ENCODE peak calls at places on chromosomes 4 and X, in four cellular contexts. Q, S, I and Y are unnamed samples.

GRCh38 chr4:108037884-108038283 is 48.2 kb downstream of the HADH start:
- DNase-seq in Q (no peak), S (no peak), I (no peak), Y (no peak)

GRCh38 chr4:143085224-143085623 is 99.5 kb upstream of the USP38 start:
- DNase-seq in Q (no peak), S (no peak), I (no peak), Y (no peak)

GRCh38 chr4:181319629-181320028 is 923.6 kb upstream of the TENM3 start:
- DNase-seq in Q (no peak), S (no peak), I (no peak), Y (no peak)

GRCh38 chr4:115076691-115077090 is 36.7 kb downstream of the NDST4 start:
- DNase-seq in Q (no peak), S (peak; percentile 22), I (no peak), Y (no peak)

GRCh38 chrX:124211312-124211942 is 121.0 kb upstream of the TEX13D start:
- DNase-seq in Q (peak; percentile 17), S (peak; percentile 48), I (peak; percentile 44), Y (no peak)

GRCh38 chrX:3939967-3940610 is 226.6 kb upstream of the PRKX start:
- DNase-seq in Q (no peak), S (peak; percentile 14), I (peak; percentile 21), Y (no peak)

GRCh38 chrX:149652232-149652981 is 20.8 kb upstream of the TMEM185A start:
- DNase-seq in Q (no peak), S (no peak), I (no peak), Y (no peak)

GRCh38 chr4:108080752-108081151 is 88.0 kb downstream of the LEF1 start:
- DNase-seq in Q (no peak), S (no peak), I (no peak), Y (no peak)

GRCh38 chr4:43244688-43245382 is 352.3 kb downstream of the GRXCR1 start:
- DNase-seq in Q (no peak), S (peak; percentile 86), I (no peak), Y (no peak)

GRCh38 chr4:107125496-107125895 is 89.4 kb upstream of the DKK2 start:
- DNase-seq in Q (no peak), S (no peak), I (no peak), Y (no peak)

GRCh38 chr4:27005512-27006246 is 145.0 kb downstream of the STIM2 start:
- DNase-seq in Q (no peak), S (no peak), I (peak; percentile 67), Y (peak; percentile 81)

GRCh38 chr4:102620697-102621497 is 119.7 kb downstream of the NFKB1 start:
- DNase-seq in Q (peak; percentile 53), S (peak; percentile 76), I (peak; percentile 71), Y (peak; percentile 85)

GRCh38 chr4:71487324-71487677 is 148.5 kb downstream of the SLC4A4 start:
- DNase-seq in Q (no peak), S (no peak), I (no peak), Y (no peak)

GRCh38 chrX:129647588-129648410 is 7.0 kb downstream of the APLN start:
- DNase-seq in Q (no peak), S (no peak), I (no peak), Y (no peak)

GRCh38 chr4:75547647-75548387 is 8.0 kb upstream of the ODAPH start:
- DNase-seq in Q (no peak), S (peak; percentile 61), I (no peak), Y (peak; percentile 13)

GRCh38 chr4:16721618-16722291 is 176.7 kb downstream of the LDB2 start:
- DNase-seq in Q (no peak), S (peak; percentile 40), I (no peak), Y (peak; percentile 87)

GRCh38 chrX:110341189-110342035 is 17.2 kb upstream of the RTL9 start:
- DNase-seq in Q (no peak), S (no peak), I (peak; percentile 83), Y (peak; percentile 84)

GRCh38 chr4:142356118-142356759 is 489.9 kb downstream of the INPP4B start:
- DNase-seq in Q (no peak), S (no peak), I (no peak), Y (no peak)

GRCh38 chrX:22748093-22748999 is 251.4 kb upstream of the DDX53 start:
- DNase-seq in Q (peak; percentile 16), S (peak; percentile 37), I (peak; percentile 25), Y (peak; percentile 8)

GRCh38 chr4:133776961-133777360 is 424.6 kb downstream of the PABPC4L start:
- DNase-seq in Q (no peak), S (no peak), I (no peak), Y (no peak)

GRCh38 chr4:172892300-172892699 is 276.3 kb upstream of the GALNT7 start:
- DNase-seq in Q (peak; percentile 26), S (peak; percentile 57), I (peak; percentile 25), Y (no peak)

GRCh38 chr4:134024251-134024650 is 177.3 kb downstream of the PABPC4L start:
- DNase-seq in Q (no peak), S (no peak), I (no peak), Y (peak; percentile 4)

GRCh38 chr4:67746797-67747495 is 7.2 kb downstream of the GNRHR start:
- DNase-seq in Q (peak; percentile 32), S (peak; percentile 48), I (peak; percentile 43), Y (peak; percentile 48)

GRCh38 chrX:102832661-102833060 is 104.4 kb upstream of the RAB40AL start:
- DNase-seq in Q (peak; percentile 19), S (no peak), I (peak; percentile 53), Y (peak; percentile 65)

GRCh38 chrX:85627363-85627762 is 247.9 kb upstream of the POF1B start:
- DNase-seq in Q (no peak), S (no peak), I (no peak), Y (no peak)

GRCh38 chr4:100067255-100067654 is 117.2 kb upstream of the H2AZ1 start:
- DNase-seq in Q (no peak), S (no peak), I (no peak), Y (no peak)

GRCh38 chr4:100071531-100071930 is 118.7 kb downstream of the DDIT4L start:
- DNase-seq in Q (no peak), S (no peak), I (no peak), Y (no peak)

GRCh38 chr4:100070868-100071267 is 119.4 kb downstream of the DDIT4L start:
- DNase-seq in Q (no peak), S (no peak), I (no peak), Y (no peak)

GRCh38 chr4:100075056-100075455 is 115.2 kb downstream of the DDIT4L start:
- DNase-seq in Q (no peak), S (no peak), I (peak; percentile 31), Y (peak; percentile 60)

DNA sequence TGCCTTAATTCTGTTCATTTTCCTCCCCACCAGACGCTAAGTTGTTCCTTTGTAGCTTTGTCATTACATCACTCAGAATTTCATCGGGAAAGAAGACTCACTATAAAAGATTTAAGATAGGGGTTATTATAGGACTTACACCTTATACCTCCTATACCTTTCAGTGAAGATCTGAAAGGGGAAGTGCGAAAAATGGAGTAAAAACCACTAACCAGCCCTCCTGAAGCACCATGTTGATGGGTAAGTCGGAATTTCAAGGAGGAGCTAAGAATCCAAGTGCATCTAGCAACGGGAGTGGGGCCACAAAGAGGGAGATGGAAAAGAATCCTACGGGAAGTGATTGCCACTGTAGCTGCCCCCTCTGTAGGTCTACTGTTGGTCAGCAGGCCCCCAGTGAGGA is 119.1 kb upstream of the H2AZ1 start:
- DNase-seq in Q (no peak), S (no peak), I (no peak), Y (no peak)
- H4K20me1 ChIP-seq in Q (no peaks in the 10 kb centered on the region), S (no peaks in the 10 kb centered on the region), I (no peaks in the 10 kb centered on the region), Y (no peaks in the 10 kb centered on the region)

GRCh38 chr4:127656047-127656680 is 23.4 kb downstream of the INTU start:
- DNase-seq in Q (no peak), S (no peak), I (peak; percentile 24), Y (no peak)
- H3K9ac ChIP-seq in Q (no peak overlapping the region), S (no peak overlapping the region), I (no peak overlapping the region), Y (no peak overlapping the region)

GRCh38 chr4:6992728-6993655 is 50.2 kb upstream of the TADA2B start:
- DNase-seq in Q (no peak), S (peak; percentile 78), I (peak; percentile 68), Y (peak; percentile 37)
- H4K20me1 ChIP-seq in Q (peaks cover 12% of the 10 kb centered on the region), S (no peaks in the 10 kb centered on the region), I (no peaks in the 10 kb centered on the region), Y (peaks cover 57% of the 10 kb centered on the region)

GRCh38 chr4:151485541-151486131 is 76.7 kb downstream of the FHIP1A start:
- DNase-seq in Q (no peak), S (no peak), I (no peak), Y (peak; percentile 36)

GRCh38 chr4:151486166-151486565 is 77.2 kb downstream of the FHIP1A start:
- DNase-seq in Q (no peak), S (no peak), I (no peak), Y (peak; percentile 86)

GRCh38 chr4:151481813-151482212 is 72.8 kb downstream of the FHIP1A start:
- DNase-seq in Q (no peak), S (no peak), I (no peak), Y (no peak)

GRCh38 chr4:151488968-151489367 is 80.0 kb downstream of the FHIP1A start:
- DNase-seq in Q (no peak), S (no peak), I (no peak), Y (no peak)

DNA sequence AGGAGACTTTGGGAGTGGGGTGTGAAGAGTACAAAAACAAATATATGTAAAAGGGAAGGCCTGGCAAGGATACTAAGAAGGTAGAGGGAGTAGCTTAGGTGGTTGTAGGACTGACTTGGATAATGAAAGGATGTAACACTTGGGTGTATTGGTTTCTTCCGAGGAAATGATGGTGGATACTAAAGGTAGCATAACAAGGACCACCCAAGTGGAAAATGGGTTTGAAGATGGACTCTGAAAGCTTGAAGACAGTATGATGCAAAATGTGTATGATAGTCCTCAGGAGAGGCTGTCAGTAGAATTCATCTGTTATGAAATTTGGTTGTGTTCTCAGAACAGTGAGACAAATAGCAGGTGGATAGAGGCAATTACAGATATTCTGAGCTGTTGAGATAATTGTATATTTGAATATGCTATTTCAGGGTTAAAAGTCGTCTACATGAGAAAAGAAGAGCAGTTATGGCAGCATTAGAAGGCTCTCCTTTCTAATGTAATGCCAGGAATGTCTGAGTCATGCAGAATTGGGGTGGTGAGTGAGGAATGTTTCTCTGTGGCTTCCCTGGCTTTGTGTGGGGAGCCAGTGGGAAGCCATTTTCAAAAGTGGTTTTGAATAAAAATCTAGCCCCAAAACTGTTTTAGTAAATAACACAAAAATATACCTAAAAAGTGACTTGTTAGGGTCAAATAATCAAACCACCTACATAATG is 75.6 kb downstream of the FHIP1A start:
- DNase-seq in Q (no peak), S (no peak), I (peak; percentile 73), Y (peak; percentile 91)
- H3K9ac ChIP-seq in Q (no peak overlapping the region), S (no peak overlapping the region), I (no peak overlapping the region), Y (no peak overlapping the region)

DNA sequence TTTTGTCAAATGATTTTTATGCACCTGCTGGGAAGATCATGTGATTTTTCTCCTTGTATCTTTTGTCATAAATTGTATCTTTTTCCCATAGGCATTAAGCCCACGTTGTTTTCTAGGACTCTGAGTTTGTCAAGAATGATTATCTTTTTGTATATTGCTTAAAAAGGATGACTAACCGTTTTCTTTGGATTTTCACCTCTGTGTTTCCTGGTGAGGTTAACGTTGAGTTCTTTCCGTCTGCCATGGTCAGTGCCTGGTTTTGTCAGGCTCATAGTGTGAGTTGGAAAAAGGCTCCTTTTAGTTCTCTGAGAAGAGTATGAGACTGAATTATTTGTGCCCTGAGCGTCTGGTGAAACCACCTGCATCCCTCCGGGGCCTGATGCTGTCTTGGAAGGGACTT is 21.9 kb downstream of the PCGF3 start:
- DNase-seq in Q (no peak), S (no peak), I (no peak), Y (no peak)
- H4K20me1 ChIP-seq in Q (no peaks in the 10 kb centered on the region), S (no peaks in the 10 kb centered on the region), I (peaks cover 2% of the 10 kb centered on the region), Y (peaks cover 75% of the 10 kb centered on the region)

GRCh38 chr4:69986663-69987062 is 9.1 kb upstream of the STATH start:
- DNase-seq in Q (no peak), S (no peak), I (no peak), Y (no peak)
- H3K9ac ChIP-seq in Q (no peak overlapping the region), S (no peak overlapping the region), I (no peak overlapping the region), Y (no peak overlapping the region)

GRCh38 chrX:24629701-24630100 is 17.4 kb downstream of the PCYT1B start:
- DNase-seq in Q (no peak), S (no peak), I (no peak), Y (no peak)
- H4K20me1 ChIP-seq in Q (no peaks in the 10 kb centered on the region), S (no peaks in the 10 kb centered on the region), I (no peaks in the 10 kb centered on the region), Y (no peaks in the 10 kb centered on the region)